ENCODE peak calls at places on chromosome 11, in four cellular contexts. Y, O, M and G are unnamed samples.
A peak's percentile ranks its signal among the peaks of the same experiment; 100 is the strongest.

GRCh38 chr11:82733444-82734119 is at the start of gene FAM181B:
- DNase-seq in M (no peak), O (peak; percentile 75), Y (peak; percentile 33), G (peak; percentile 46)

GRCh38 chr11:117502285-117502856 is 174.7 kb downstream of the CEP164 start:
- DNase-seq in O (no peak), M (no peak), Y (no peak), G (no peak)

GRCh38 chr11:93573184-93573583 is 30.0 kb upstream of the SMCO4 start:
- DNase-seq in O (no peak), Y (no peak), M (no peak), G (no peak)

GRCh38 chr11:114175706-114176105 is 116.2 kb downstream of the ZBTB16 start:
- DNase-seq in M (no peak), O (no peak), Y (no peak), G (no peak)

GRCh38 chr11:116473236-116473769 is 299.5 kb downstream of the BUD13 start:
- DNase-seq in Y (no peak), O (no peak), M (no peak), G (no peak)

GRCh38 chr11:117618956-117619355 is 178.1 kb downstream of the DSCAML1 start:
- DNase-seq in Y (no peak), O (no peak), M (no peak), G (no peak)

GRCh38 chr11:80365315-80365714 is 924.5 kb upstream of the TENM4 start:
- DNase-seq in O (no peak), M (no peak), Y (no peak), G (no peak)

GRCh38 chr11:34536056-34536455 is 22.5 kb upstream of the ELF5 start:
- DNase-seq in O (no peak), M (no peak), Y (no peak), G (no peak)

GRCh38 chr11:779120-779954 is 2.0 kb upstream of the GATD1 start:
- DNase-seq in Y (no peak), O (no peak), M (no peak), G (no peak)

GRCh38 chr11:92977401-92977800 is 8.0 kb downstream of the MTNR1B start:
- DNase-seq in M (no peak), O (no peak), Y (no peak), G (no peak)